ENCODE peak calls at places on chromosomes 11 and 22, in nine cellular contexts. Q, Z, H, L, P, K, F, O and U are unnamed samples.

GRCh38 chr22:17537155-17537554 is 26.1 kb upstream of the SLC25A18 start:
- DNase-seq in O (no peak), Q (no peak), P (no peak), H (no peak), F (no peak), Z (no peak), K (no peak), L (no peak), U (no peak)

GRCh38 chr11:68213555-68214172 is 568 bp upstream of the KMT5B start:
- DNase-seq in P (peak), H (peak), Z (peak), O (peak), Q (peak), F (peak), L (peak), K (peak), U (peak)

GRCh38 chr11:57641426-57641825 is 8.3 kb downstream of the YPEL4 start:
- DNase-seq in P (no peak), K (no peak), O (no peak), Z (no peak), L (no peak), F (peak), H (no peak), Q (peak), U (peak)

GRCh38 chr22:43823353-43823908 is 11.3 kb upstream of the EFCAB6 start:
- DNase-seq in H (no peak), K (no peak), F (no peak), O (no peak), P (no peak), Q (no peak), Z (no peak), L (no peak), U (no peak)

GRCh38 chr11:86497310-86497709 is 122.6 kb downstream of the CCDC81 start:
- DNase-seq in L (no peak), H (no peak), Z (no peak), F (no peak), P (no peak), Q (peak), K (no peak), O (no peak), U (no peak)

GRCh38 chr11:72030428-72031045 is 31.8 kb downstream of the IL18BP start:
- DNase-seq in O (no peak), P (no peak), Z (no peak), K (no peak), Q (no peak), L (no peak), F (no peak), H (peak), U (no peak)

GRCh38 chr11:131534031-131534430 is 163.6 kb downstream of the NTM start:
- DNase-seq in K (no peak), Z (no peak), L (no peak), O (no peak), H (no peak), Q (no peak), P (no peak), F (no peak), U (no peak)

GRCh38 chr11:20156280-20156875 is 3.9 kb downstream of the DBX1 start:
- DNase-seq in O (no peak), P (no peak), Q (no peak), K (peak), Z (no peak), L (no peak), H (no peak), F (peak), U (no peak)

GRCh38 chr11:40328890-40329617 is 1130.4 kb downstream of the LRRC4C start:
- DNase-seq in O (no peak), Z (peak), K (peak), H (peak), P (peak), Q (peak), L (no peak), F (no peak), U (no peak)

GRCh38 chr11:134170177-134170908 is 53.4 kb downstream of the NCAPD3 start:
- DNase-seq in Q (no peak), K (no peak), L (no peak), F (no peak), Z (no peak), P (no peak), O (no peak), H (no peak), U (no peak)

GRCh38 chr11:6498121-6498520 is 1.0 kb downstream of the DNHD1 start:
- DNase-seq in O (no peak), Z (no peak), H (no peak), F (no peak), Q (peak), P (no peak), K (no peak), L (no peak), U (no peak)

GRCh38 chr11:112355726-112356125 is 95.1 kb upstream of the PLET1 start:
- DNase-seq in Z (no peak), O (no peak), P (no peak), F (peak), L (no peak), K (no peak), H (no peak), Q (peak), U (peak)

DNA sequence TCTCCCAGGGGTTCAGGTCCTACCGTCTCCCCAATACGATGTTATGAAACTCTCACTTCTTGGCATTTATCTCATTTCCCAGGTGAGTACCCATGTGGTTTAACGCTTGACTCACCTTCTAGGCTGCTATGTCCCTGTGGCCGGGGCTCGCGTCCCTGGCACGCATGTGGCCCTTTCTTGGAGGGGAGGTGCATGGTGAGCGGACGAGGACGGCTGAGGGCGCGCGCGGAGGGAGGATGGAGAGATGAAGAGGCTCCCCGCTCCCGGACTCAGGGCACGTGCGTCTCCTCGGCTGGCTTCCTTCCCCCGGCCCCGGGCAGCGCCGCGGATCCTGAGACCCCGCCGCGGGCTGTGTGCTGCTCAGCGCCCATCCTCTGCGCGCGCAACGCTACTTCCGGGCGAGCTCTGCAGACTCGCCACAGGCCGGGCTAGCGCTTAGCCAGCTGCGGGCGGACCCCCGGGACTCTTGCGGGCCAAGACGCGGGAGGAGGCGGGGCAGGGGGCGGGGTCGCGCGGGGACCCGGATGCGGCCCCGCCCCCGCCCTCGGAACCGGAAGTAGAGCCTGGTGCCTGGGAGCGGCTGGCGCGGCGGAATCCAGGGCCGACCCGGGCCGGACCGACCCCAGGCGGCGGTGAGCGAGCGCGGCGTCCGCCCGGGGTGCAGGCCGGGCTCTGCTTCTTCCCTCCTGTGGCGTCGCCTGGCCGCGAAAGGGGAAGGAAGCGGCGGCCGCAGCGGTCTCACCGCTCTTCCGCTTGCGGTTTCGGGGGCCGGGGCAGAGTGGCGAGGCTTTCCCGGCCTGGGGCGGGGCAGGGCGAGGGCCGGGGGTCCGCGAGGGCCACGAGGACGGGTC is at the start of gene CTTN:
- DNase-seq in Z (peak), F (peak), K (peak), P (peak), H (peak), Q (peak), L (peak), O (peak), U (peak)
- TF ChIP-seq POLR2A in Z (peak), F (peak), K (peak), P (no peak), H (peak), Q (peak), L (no peak), O (no peak), U (peak)

GRCh38 chr22:31290494-31291402 is 1.5 kb downstream of the PIK3IP1 start:
- DNase-seq in K (peak), L (peak), O (peak), Z (peak), P (peak), F (peak), Q (peak), H (peak), U (peak)
- TF ChIP-seq POLR2A in K (peak), L (peak), O (peak), Z (peak), P (peak), F (peak), Q (peak), H (peak), U (peak)

GRCh38 chr22:41574847-41575381 is 14.1 kb downstream of the CSDC2 start:
- DNase-seq in O (no peak), P (no peak), F (no peak), Z (no peak), Q (peak), K (peak), L (peak), H (no peak), U (peak)

GRCh38 chr22:41576877-41577276 is 12.8 kb downstream of the PMM1 start:
- DNase-seq in L (no peak), Z (no peak), Q (peak), K (peak), O (peak), P (no peak), F (peak), H (no peak), U (peak)

GRCh38 chr22:41578114-41578513 is 11.5 kb downstream of the PMM1 start:
- DNase-seq in O (no peak), Q (no peak), F (no peak), K (no peak), L (no peak), H (no peak), Z (no peak), P (no peak), U (no peak)

GRCh38 chr22:41573677-41574264 is 13.0 kb downstream of the CSDC2 start:
- DNase-seq in H (no peak), K (no peak), L (no peak), P (no peak), F (no peak), O (no peak), Q (no peak), Z (no peak), U (peak)

DNA sequence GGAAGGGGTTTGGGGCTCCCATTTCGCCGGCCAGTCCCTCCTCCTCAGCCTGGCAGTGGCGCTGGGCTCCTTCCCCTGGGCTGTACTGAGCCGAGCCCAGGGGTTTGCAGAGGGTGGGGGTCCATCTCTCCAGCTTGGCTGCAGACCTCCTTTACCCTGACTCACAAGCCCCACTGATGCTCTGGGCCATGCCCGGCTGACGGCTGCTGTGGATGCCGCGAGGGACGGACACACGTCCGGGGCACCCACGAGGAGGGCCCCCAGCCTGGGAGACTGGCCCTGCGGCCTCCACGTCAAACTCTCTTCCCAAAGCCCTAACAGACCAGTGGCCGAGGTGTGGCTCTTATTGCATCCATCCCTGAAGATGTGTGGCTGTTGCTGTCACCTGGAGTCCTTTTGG is 14.1 kb downstream of the PMM1 start:
- DNase-seq in Z (no peak), F (no peak), K (no peak), Q (no peak), H (no peak), O (no peak), L (no peak), P (no peak), U (no peak)
- TF ChIP-seq POLR2A in Z (no peak), F (no peak), K (no peak), Q (no peak), H (no peak), O (no peak), L (no peak), P (no peak), U (no peak)

GRCh38 chr11:73387594-73388021 is 11.4 kb downstream of the RELT start:
- DNase-seq in H (no peak), Q (no peak), F (no peak), K (no peak), L (no peak), Z (no peak), O (no peak), P (peak), U (peak)
- TF ChIP-seq POLR2A in H (no peak), Q (no peak), F (no peak), K (no peak), L (no peak), Z (no peak), O (no peak), P (no peak), U (no peak)

DNA sequence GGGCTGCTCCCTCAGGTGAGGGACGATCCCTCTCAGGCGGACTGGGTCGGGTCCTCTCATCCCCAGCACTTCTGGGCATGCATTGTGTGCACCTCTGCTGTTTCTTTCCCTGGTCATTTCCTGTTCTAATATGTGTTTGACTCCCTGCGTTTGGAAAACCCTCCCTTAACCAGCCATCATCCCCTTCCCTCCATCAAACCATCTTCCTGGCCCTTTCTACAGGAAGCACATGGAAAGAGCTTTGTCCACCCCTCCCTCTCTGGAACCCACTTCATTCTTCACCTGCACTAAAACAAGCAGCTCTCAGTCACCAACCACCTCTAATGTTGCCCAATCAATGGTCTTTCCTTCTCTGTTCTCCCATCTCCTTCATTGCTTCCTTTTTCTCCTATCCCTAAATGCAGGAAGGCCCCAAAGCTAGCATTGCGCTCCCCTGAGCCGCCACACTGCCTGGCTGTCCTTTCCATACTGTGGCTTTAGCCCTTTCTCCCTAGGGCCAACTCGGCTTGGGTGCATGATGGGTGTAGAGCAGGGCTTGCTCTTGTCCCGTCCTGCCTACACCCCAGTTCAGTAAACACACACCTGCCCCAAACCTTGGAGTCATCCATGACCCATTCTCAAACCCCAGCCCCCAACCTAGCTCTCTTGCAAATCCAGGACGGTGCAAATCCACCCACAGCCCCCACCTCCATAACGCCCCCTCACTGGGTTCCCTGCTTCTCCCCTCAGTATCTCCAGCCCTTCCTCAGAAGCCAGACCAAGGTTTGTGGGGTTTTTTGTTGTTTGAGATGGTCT is 5.4 kb upstream of the GAS2L1 start:
- DNase-seq in P (no peak), K (no peak), O (no peak), Z (no peak), Q (no peak), F (no peak), H (no peak), L (no peak), U (no peak)
- TF ChIP-seq POLR2A in P (no peak), K (no peak), O (peak), Z (no peak), Q (peak), F (peak), H (no peak), L (no peak), U (no peak)

DNA sequence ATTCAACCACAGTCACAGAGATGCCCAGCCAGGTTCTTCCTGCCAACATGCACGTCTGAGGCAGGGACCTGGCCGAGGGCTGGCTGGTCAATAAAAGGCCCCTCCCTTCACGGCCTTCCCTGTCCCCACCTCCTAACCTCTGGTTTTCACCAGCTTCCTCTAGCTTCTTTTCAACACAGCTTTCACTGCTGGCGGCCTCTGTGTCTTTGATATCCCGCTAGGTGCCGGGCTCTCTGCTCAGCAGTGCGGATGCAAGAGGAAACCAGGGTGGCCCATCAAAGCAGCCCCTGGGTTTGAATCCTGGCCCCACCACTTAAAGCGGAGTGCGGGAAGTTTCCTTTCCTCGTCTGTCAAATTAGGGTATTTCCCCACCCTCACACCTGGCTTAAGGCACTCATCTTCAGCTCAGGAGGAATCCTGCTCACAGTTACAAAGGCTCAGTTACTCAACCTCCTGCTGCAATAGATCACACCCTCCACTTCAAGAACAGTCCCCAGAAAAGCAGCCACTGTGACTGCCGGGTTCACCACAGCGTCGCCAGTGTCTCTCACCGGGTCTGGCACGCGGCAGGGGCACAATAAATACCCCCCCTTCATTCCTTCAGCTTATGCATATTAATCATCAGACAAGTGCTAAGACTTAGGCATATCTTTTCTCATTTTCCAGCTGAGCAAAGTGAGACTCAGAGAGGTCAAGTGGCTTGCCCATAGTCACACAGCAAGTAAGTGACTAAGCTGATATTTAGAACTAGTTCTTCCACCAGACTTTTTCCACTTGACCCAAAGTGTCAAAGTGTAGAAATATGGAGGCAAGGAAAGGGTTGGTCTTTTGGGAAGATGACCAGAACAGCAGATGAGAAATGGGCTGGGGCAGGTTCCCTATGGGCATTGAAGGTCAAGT is 45.7 kb downstream of the TXN2 start:
- DNase-seq in F (no peak), L (no peak), K (peak), P (peak), O (peak), H (peak), Z (peak), Q (no peak), U (no peak)
- TF ChIP-seq POLR2A in F (no peak), L (no peak), K (peak), P (no peak), O (no peak), H (no peak), Z (no peak), Q (no peak), U (no peak)

GRCh38 chr11:38582756-38583155 is 1984.7 kb upstream of the RAG2 start:
- DNase-seq in Q (no peak), K (no peak), L (no peak), Z (no peak), P (no peak), H (no peak), O (no peak), F (no peak), U (no peak)
- TF ChIP-seq POLR2A in Q (no peak), K (no peak), L (no peak), Z (no peak), P (no peak), H (no peak), O (no peak), F (no peak), U (no peak)

DNA sequence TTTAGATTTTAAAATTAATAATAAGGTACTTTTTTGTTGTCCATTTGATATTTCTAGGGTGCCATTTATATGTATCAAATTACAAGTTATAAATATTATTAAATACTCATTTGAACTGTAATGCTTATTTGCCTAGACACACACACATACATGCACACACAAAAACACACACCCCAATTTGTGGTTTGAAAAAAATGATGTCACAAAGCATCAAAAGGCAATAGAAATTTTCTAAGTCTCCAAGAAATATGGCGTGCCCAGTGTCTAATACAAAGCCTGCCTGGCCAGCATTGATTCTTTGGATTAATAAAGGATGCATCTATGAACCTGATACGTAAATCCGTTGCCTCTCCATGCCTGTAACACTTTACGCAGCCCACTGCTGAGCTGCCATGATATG is 252.8 kb upstream of the BLID start:
- DNase-seq in F (no peak), L (no peak), K (no peak), P (no peak), H (no peak), O (no peak), Q (no peak), Z (no peak), U (no peak)
- TF ChIP-seq POLR2A in F (no peak), L (no peak), K (no peak), P (no peak), H (no peak), O (no peak), Q (no peak), Z (no peak), U (no peak)

GRCh38 chr11:65810046-65810868 is 23.4 kb downstream of the OVOL1 start:
- DNase-seq in K (no peak), O (no peak), Q (no peak), Z (no peak), P (no peak), H (no peak), F (no peak), L (no peak), U (peak)
- TF ChIP-seq POLR2A in K (no peak), O (no peak), Q (no peak), Z (no peak), P (no peak), H (no peak), F (no peak), L (no peak), U (no peak)